ENCODE peak calls at places on chromosome 15, in six cellular contexts. One of them, this sample, is unnamed.
A peak's percentile ranks its signal among the peaks of the same experiment; 100 is the strongest.

GRCh38 chr15:68210821-68211655 is 5.9 kb upstream of the CALML4 start:
- DNase-seq in ureter: no peak
- DNase-seq in NCI-H1436: no peak
- DNase-seq in sciatic nerve: peak; percentile 85
- DNase-seq in activated T-cell treated with anti-CD3 and anti-CD28 coated beads, Interleukin-2, amount 50 U/mL, for 1 hour: peak; percentile 69
- DNase-seq in NCI-H69: peak; percentile 33
- DNase-seq in this sample: no peak

GRCh38 chr15:35167675-35168074 is 82.6 kb upstream of the NANOGP8 start:
- DNase-seq in ureter: no peak
- DNase-seq in NCI-H1436: no peak
- DNase-seq in sciatic nerve: no peak
- DNase-seq in activated T-cell treated with anti-CD3 and anti-CD28 coated beads, Interleukin-2, amount 50 U/mL, for 1 hour: no peak
- DNase-seq in NCI-H69: no peak
- DNase-seq in this sample: no peak

GRCh38 chr15:63324770-63325169 is 47.4 kb downstream of the APH1B start:
- DNase-seq in ureter: no peak
- DNase-seq in NCI-H1436: no peak
- DNase-seq in sciatic nerve: no peak
- DNase-seq in activated T-cell treated with anti-CD3 and anti-CD28 coated beads, Interleukin-2, amount 50 U/mL, for 1 hour: no peak
- DNase-seq in NCI-H69: no peak
- DNase-seq in this sample: no peak

GRCh38 chr15:63041982-63042878 is at the start of gene TPM1:
- DNase-seq in ureter: peak; percentile 90
- DNase-seq in NCI-H1436: no peak
- DNase-seq in sciatic nerve: peak; percentile 85
- DNase-seq in activated T-cell treated with anti-CD3 and anti-CD28 coated beads, Interleukin-2, amount 50 U/mL, for 1 hour: peak; percentile 25
- DNase-seq in NCI-H69: peak; percentile 69
- DNase-seq in this sample: no peak

GRCh38 chr15:40909662-40910625 is 15.7 kb downstream of the VPS18 start:
- DNase-seq in ureter: no peak
- DNase-seq in NCI-H1436: no peak
- DNase-seq in sciatic nerve: no peak
- DNase-seq in activated T-cell treated with anti-CD3 and anti-CD28 coated beads, Interleukin-2, amount 50 U/mL, for 1 hour: no peak
- DNase-seq in NCI-H69: no peak
- DNase-seq in this sample: no peak

GRCh38 chr15:80674245-80674614 is 20.9 kb upstream of the ABHD17C start:
- DNase-seq in ureter: no peak
- DNase-seq in NCI-H1436: no peak
- DNase-seq in sciatic nerve: no peak
- DNase-seq in activated T-cell treated with anti-CD3 and anti-CD28 coated beads, Interleukin-2, amount 50 U/mL, for 1 hour: no peak
- DNase-seq in NCI-H69: no peak
- DNase-seq in this sample: no peak

GRCh38 chr15:25730918-25731317 is 132.2 kb downstream of the ATP10A start:
- DNase-seq in ureter: no peak
- DNase-seq in NCI-H1436: no peak
- DNase-seq in sciatic nerve: no peak
- DNase-seq in activated T-cell treated with anti-CD3 and anti-CD28 coated beads, Interleukin-2, amount 50 U/mL, for 1 hour: no peak
- DNase-seq in NCI-H69: no peak
- DNase-seq in this sample: no peak

GRCh38 chr15:80090879-80091503 is 31.5 kb downstream of the ZFAND6 start:
- DNase-seq in ureter: no peak
- DNase-seq in NCI-H1436: no peak
- DNase-seq in sciatic nerve: no peak
- DNase-seq in activated T-cell treated with anti-CD3 and anti-CD28 coated beads, Interleukin-2, amount 50 U/mL, for 1 hour: no peak
- DNase-seq in NCI-H69: no peak
- DNase-seq in this sample: no peak

GRCh38 chr15:64029111-64029510 is 17.2 kb downstream of the DAPK2 start:
- DNase-seq in ureter: no peak
- DNase-seq in NCI-H1436: peak; percentile 28
- DNase-seq in sciatic nerve: no peak
- DNase-seq in activated T-cell treated with anti-CD3 and anti-CD28 coated beads, Interleukin-2, amount 50 U/mL, for 1 hour: no peak
- DNase-seq in NCI-H69: peak; percentile 75
- DNase-seq in this sample: peak; percentile 49

GRCh38 chr15:51162865-51163762 is 68.4 kb upstream of the TNFAIP8L3 start:
- DNase-seq in ureter: peak; percentile 78
- DNase-seq in NCI-H1436: peak; percentile 64
- DNase-seq in sciatic nerve: peak; percentile 83
- DNase-seq in activated T-cell treated with anti-CD3 and anti-CD28 coated beads, Interleukin-2, amount 50 U/mL, for 1 hour: peak; percentile 37
- DNase-seq in NCI-H69: peak; percentile 85
- DNase-seq in this sample: no peak

GRCh38 chr15:56149071-56149470 is 94.6 kb downstream of the RFX7 start:
- DNase-seq in ureter: no peak
- DNase-seq in NCI-H1436: no peak
- DNase-seq in sciatic nerve: no peak
- DNase-seq in activated T-cell treated with anti-CD3 and anti-CD28 coated beads, Interleukin-2, amount 50 U/mL, for 1 hour: no peak
- DNase-seq in NCI-H69: no peak
- DNase-seq in this sample: no peak

GRCh38 chr15:79168922-79169322 is 78.3 kb upstream of the RASGRF1 start:
- DNase-seq in ureter: no peak
- DNase-seq in NCI-H1436: peak; percentile 79
- DNase-seq in sciatic nerve: no peak
- DNase-seq in activated T-cell treated with anti-CD3 and anti-CD28 coated beads, Interleukin-2, amount 50 U/mL, for 1 hour: no peak
- DNase-seq in NCI-H69: peak; percentile 84
- DNase-seq in this sample: no peak

GRCh38 chr15:99433757-99434211 is 132.0 kb upstream of the MEF2A start:
- DNase-seq in ureter: peak; percentile 39
- DNase-seq in NCI-H1436: no peak
- DNase-seq in sciatic nerve: peak; percentile 44
- DNase-seq in activated T-cell treated with anti-CD3 and anti-CD28 coated beads, Interleukin-2, amount 50 U/mL, for 1 hour: no peak
- DNase-seq in NCI-H69: no peak
- DNase-seq in this sample: no peak

GRCh38 chr15:50953302-50953701 is 44.8 kb downstream of the AP4E1 start:
- DNase-seq in ureter: no peak
- DNase-seq in NCI-H1436: no peak
- DNase-seq in sciatic nerve: no peak
- DNase-seq in activated T-cell treated with anti-CD3 and anti-CD28 coated beads, Interleukin-2, amount 50 U/mL, for 1 hour: no peak
- DNase-seq in NCI-H69: no peak
- DNase-seq in this sample: no peak

GRCh38 chr15:85515212-85515611 is 134.8 kb downstream of the AKAP13 start:
- DNase-seq in ureter: no peak
- DNase-seq in NCI-H1436: no peak
- DNase-seq in sciatic nerve: no peak
- DNase-seq in activated T-cell treated with anti-CD3 and anti-CD28 coated beads, Interleukin-2, amount 50 U/mL, for 1 hour: no peak
- DNase-seq in NCI-H69: peak; percentile 24
- DNase-seq in this sample: no peak

GRCh38 chr15:44550256-44550655 is 13.3 kb downstream of the EIF3J start:
- DNase-seq in ureter: no peak
- DNase-seq in NCI-H1436: no peak
- DNase-seq in sciatic nerve: no peak
- DNase-seq in activated T-cell treated with anti-CD3 and anti-CD28 coated beads, Interleukin-2, amount 50 U/mL, for 1 hour: no peak
- DNase-seq in NCI-H69: no peak
- DNase-seq in this sample: no peak

GRCh38 chr15:62782896-62783295 is 259.7 kb upstream of the TPM1 start:
- DNase-seq in ureter: no peak
- DNase-seq in NCI-H1436: no peak
- DNase-seq in sciatic nerve: no peak
- DNase-seq in activated T-cell treated with anti-CD3 and anti-CD28 coated beads, Interleukin-2, amount 50 U/mL, for 1 hour: no peak
- DNase-seq in NCI-H69: no peak
- DNase-seq in this sample: no peak

GRCh38 chr15:88897456-88898194 is 2.3 kb upstream of the HAPLN3 start:
- DNase-seq in ureter: peak; percentile 91
- DNase-seq in NCI-H1436: peak; percentile 79
- DNase-seq in sciatic nerve: peak; percentile 90
- DNase-seq in activated T-cell treated with anti-CD3 and anti-CD28 coated beads, Interleukin-2, amount 50 U/mL, for 1 hour: peak; percentile 82
- DNase-seq in NCI-H69: no peak
- DNase-seq in this sample: peak; percentile 71

GRCh38 chr15:98876461-98877369 is 130.9 kb downstream of the PGPEP1L start:
- DNase-seq in ureter: no peak
- DNase-seq in NCI-H1436: no peak
- DNase-seq in sciatic nerve: no peak
- DNase-seq in activated T-cell treated with anti-CD3 and anti-CD28 coated beads, Interleukin-2, amount 50 U/mL, for 1 hour: no peak
- DNase-seq in NCI-H69: no peak
- DNase-seq in this sample: no peak

GRCh38 chr15:40320931-40321371 is 2.5 kb upstream of the INAFM2 start:
- DNase-seq in ureter: no peak
- DNase-seq in NCI-H1436: peak; percentile 83
- DNase-seq in sciatic nerve: peak; percentile 68
- DNase-seq in activated T-cell treated with anti-CD3 and anti-CD28 coated beads, Interleukin-2, amount 50 U/mL, for 1 hour: no peak
- DNase-seq in NCI-H69: peak; percentile 93
- DNase-seq in this sample: no peak

GRCh38 chr15:70954176-70954575 is 61.5 kb downstream of the LRRC49 start:
- DNase-seq in ureter: no peak
- DNase-seq in NCI-H1436: no peak
- DNase-seq in sciatic nerve: no peak
- DNase-seq in activated T-cell treated with anti-CD3 and anti-CD28 coated beads, Interleukin-2, amount 50 U/mL, for 1 hour: no peak
- DNase-seq in NCI-H69: no peak
- DNase-seq in this sample: no peak

GRCh38 chr15:45473068-45473467 is 49.5 kb downstream of the SLC30A4 start:
- DNase-seq in ureter: no peak
- DNase-seq in NCI-H1436: no peak
- DNase-seq in sciatic nerve: no peak
- DNase-seq in activated T-cell treated with anti-CD3 and anti-CD28 coated beads, Interleukin-2, amount 50 U/mL, for 1 hour: no peak
- DNase-seq in NCI-H69: no peak
- DNase-seq in this sample: no peak

GRCh38 chr15:83109532-83109931 is 2.1 kb downstream of the TM6SF1 start:
- DNase-seq in ureter: no peak
- DNase-seq in NCI-H1436: no peak
- DNase-seq in sciatic nerve: no peak
- DNase-seq in activated T-cell treated with anti-CD3 and anti-CD28 coated beads, Interleukin-2, amount 50 U/mL, for 1 hour: no peak
- DNase-seq in NCI-H69: no peak
- DNase-seq in this sample: no peak

GRCh38 chr15:80861776-80862175 is 82.6 kb downstream of the CEMIP start:
- DNase-seq in ureter: no peak
- DNase-seq in NCI-H1436: no peak
- DNase-seq in sciatic nerve: no peak
- DNase-seq in activated T-cell treated with anti-CD3 and anti-CD28 coated beads, Interleukin-2, amount 50 U/mL, for 1 hour: no peak
- DNase-seq in NCI-H69: no peak
- DNase-seq in this sample: no peak

GRCh38 chr15:92904832-92905640 is 4.9 kb downstream of the CHD2 start:
- DNase-seq in ureter: no peak
- DNase-seq in NCI-H1436: no peak
- DNase-seq in sciatic nerve: no peak
- DNase-seq in activated T-cell treated with anti-CD3 and anti-CD28 coated beads, Interleukin-2, amount 50 U/mL, for 1 hour: no peak
- DNase-seq in NCI-H69: no peak
- DNase-seq in this sample: no peak

GRCh38 chr15:75056036-75056435 is 32.6 kb downstream of the PPCDC start:
- DNase-seq in ureter: no peak
- DNase-seq in NCI-H1436: no peak
- DNase-seq in sciatic nerve: peak; percentile 46
- DNase-seq in activated T-cell treated with anti-CD3 and anti-CD28 coated beads, Interleukin-2, amount 50 U/mL, for 1 hour: no peak
- DNase-seq in NCI-H69: no peak
- DNase-seq in this sample: no peak

GRCh38 chr15:46461416-46461815 is 826.6 kb downstream of the SQOR start:
- DNase-seq in ureter: no peak
- DNase-seq in NCI-H1436: no peak
- DNase-seq in sciatic nerve: no peak
- DNase-seq in activated T-cell treated with anti-CD3 and anti-CD28 coated beads, Interleukin-2, amount 50 U/mL, for 1 hour: no peak
- DNase-seq in NCI-H69: no peak
- DNase-seq in this sample: no peak

GRCh38 chr15:76327191-76328105 is 9.1 kb upstream of the ISL2 start:
- DNase-seq in ureter: no peak
- DNase-seq in NCI-H1436: no peak
- DNase-seq in sciatic nerve: no peak
- DNase-seq in activated T-cell treated with anti-CD3 and anti-CD28 coated beads, Interleukin-2, amount 50 U/mL, for 1 hour: no peak
- DNase-seq in NCI-H69: peak; percentile 16
- DNase-seq in this sample: no peak